ENCODE peak calls at places on chromosomes 13 and 19, in six cellular contexts. S is psoas muscle, F is SK-N-SH, Q is heart left ventricle, O is kidney, A is hepatocyte. N is an unnamed sample. For H3K4me1 and H3K9me3, the result is how much of the 10 kb centered on the place peaks cover.

GRCh38 chr13:20470136-20470535 is 55.5 kb downstream of the CRYL1 start:
- DNase-seq in Q (no peak), A (no peak), O (no peak), S (no peak), F (no peak), N (no peak)

GRCh38 chr19:17524651-17525050 is 13.2 kb downstream of the PGLS start:
- DNase-seq in A (no peak), F (no peak), Q (no peak), S (no peak), O (no peak), N (peak)

GRCh38 chr19:53942001-53942786 is 20.5 kb upstream of the CACNG8 start:
- DNase-seq in O (no peak), A (peak), S (no peak), F (peak), Q (no peak), N (peak)

GRCh38 chr19:48961051-48961649 is 4.0 kb upstream of the FTL start:
- DNase-seq in Q (no peak), F (no peak), A (no peak), S (no peak), O (no peak), N (no peak)

GRCh38 chr19:43595605-43595998 is 332 bp downstream of the IRGQ start:
- DNase-seq in O (no peak), F (no peak), A (no peak), Q (no peak), S (no peak), N (no peak)

GRCh38 chr13:43003010-43003409 is 11.0 kb upstream of the EPSTI1 start:
- DNase-seq in F (no peak), A (no peak), O (no peak), S (no peak), Q (no peak), N (no peak)

GRCh38 chr13:66513728-66514127 is 716.4 kb downstream of the PCDH9 start:
- DNase-seq in S (no peak), A (no peak), Q (no peak), O (no peak), F (no peak), N (no peak)

GRCh38 chr19:40623403-40624239 is 22.5 kb downstream of the LTBP4 start:
- DNase-seq in F (peak), Q (no peak), A (peak), S (no peak), O (no peak), N (peak)

GRCh38 chr19:8578642-8579265 is 1.5 kb upstream of the MYO1F start:
- DNase-seq in A (peak), Q (peak), O (peak), S (peak), F (peak), N (peak)

GRCh38 chr13:46845146-46845545 is 48.2 kb upstream of the ESD start:
- DNase-seq in F (no peak), S (no peak), Q (no peak), A (no peak), O (no peak), N (no peak)

GRCh38 chr13:54805743-54806142 is 1777.1 kb downstream of the OLFM4 start:
- DNase-seq in Q (no peak), F (no peak), O (no peak), A (no peak), S (no peak), N (no peak)

GRCh38 chr19:51207747-51208146 is 17.1 kb upstream of the CD33 start:
- DNase-seq in A (no peak), Q (no peak), F (no peak), O (no peak), S (no peak), N (no peak)

GRCh38 chr13:87674143-87674772 is 3.1 kb downstream of the SLITRK5 start:
- DNase-seq in Q (no peak), A (no peak), S (no peak), F (peak), O (peak), N (peak)

GRCh38 chr13:94323746-94324408 is 155.6 kb downstream of the DCT start:
- DNase-seq in A (no peak), F (no peak), O (no peak), S (no peak), Q (no peak), N (no peak)

GRCh38 chr19:2123682-2124387 is 27.1 kb downstream of the IZUMO4 start:
- DNase-seq in O (no peak), F (no peak), S (peak), A (peak), Q (no peak), N (peak)

GRCh38 chr19:12997225-12997966 is 2.1 kb downstream of the NFIX start:
- DNase-seq in F (no peak), O (no peak), S (no peak), Q (no peak), A (no peak), N (no peak)

GRCh38 chr19:6579450-6580178 is 11.3 kb downstream of the CD70 start:
- DNase-seq in Q (no peak), O (no peak), S (no peak), A (no peak), F (no peak), N (no peak)

GRCh38 chr13:33882804-33883203 is 64.9 kb downstream of the RFC3 start:
- DNase-seq in S (no peak), A (no peak), O (no peak), Q (no peak), F (no peak), N (no peak)

GRCh38 chr19:45508931-45509691 is 1.8 kb downstream of the VASP start:
- DNase-seq in A (peak), O (peak), F (peak), Q (peak), S (peak), N (peak)

GRCh38 chr19:3397266-3398022 is 31.1 kb downstream of the NFIC start:
- DNase-seq in A (no peak), O (no peak), F (peak), Q (no peak), S (peak), N (peak)
- H3K4me1 ChIP-seq in A (under half), O (under half), F (under half), Q (under half), S (half or more), N (under half)

DNA sequence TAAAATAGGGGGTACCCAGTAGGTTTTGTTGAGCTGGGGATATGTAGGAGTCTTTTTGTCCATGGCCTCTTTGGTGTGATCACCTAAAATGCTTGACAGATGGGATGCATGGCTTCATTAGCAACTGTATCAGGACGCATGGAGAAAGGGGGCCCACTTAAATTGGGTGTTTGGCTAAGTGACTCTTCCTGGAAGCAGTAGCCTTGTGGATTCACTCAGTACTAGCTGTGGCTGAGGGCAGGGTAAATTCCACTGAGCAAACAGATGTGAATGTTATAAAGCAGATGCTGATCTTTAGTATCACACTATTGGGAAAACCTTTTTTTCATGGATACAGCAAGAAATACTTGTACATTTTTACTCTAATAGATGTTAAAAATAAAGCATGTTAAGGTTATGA is 140.0 kb downstream of the FGF14 start:
- DNase-seq in F (no peak), A (no peak), S (no peak), Q (no peak), O (no peak), N (no peak)
- H3K9me3 ChIP-seq in F (under half), A (under half), S (under half), Q (under half), O (under half), N (under half)

GRCh38 chr19:10259162-10259905 is 7.3 kb downstream of the MRPL4 start:
- DNase-seq in O (peak), S (peak), Q (peak), F (peak), A (peak), N (peak)
- TF ChIP-seq CTCF in O (peak), S (peak), Q (peak), F (peak), A (peak), N (peak)

DNA sequence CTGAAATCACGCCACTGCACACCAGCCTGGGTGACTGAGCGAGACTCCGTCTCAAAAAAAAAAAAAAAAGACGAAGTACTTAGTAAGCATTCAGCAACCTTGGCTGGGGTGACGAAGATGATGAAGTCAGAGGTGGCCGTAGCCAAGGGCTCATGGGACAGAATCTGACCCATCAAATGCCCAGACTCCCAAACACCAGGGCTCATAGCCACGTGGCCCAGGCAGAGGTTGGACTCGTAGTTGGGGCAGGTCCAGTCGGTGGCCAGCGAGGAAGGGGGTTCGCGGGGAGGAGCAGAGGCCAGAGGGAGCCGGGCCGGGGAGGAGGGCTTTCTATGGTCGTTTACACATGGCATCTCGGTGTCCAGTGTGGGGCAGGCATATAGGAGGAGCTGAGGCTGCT is 52.1 kb upstream of the EHD2 start:
- DNase-seq in F (no peak), Q (no peak), O (peak), S (peak), A (no peak), N (no peak)
- H3K4me1 ChIP-seq in F (under half), Q (under half), O (under half), S (half or more), A (under half), N (under half)

GRCh38 chr19:34686455-34686854 is 9.0 kb downstream of the ZNF302 start:
- DNase-seq in F (no peak), Q (no peak), O (no peak), S (no peak), A (no peak), N (no peak)
- H3K9me3 ChIP-seq in F (under half), Q (half or more), O (half or more), S (under half), A (under half), N (half or more)